ENCODE peak calls at places on chromosome 20, in six cellular contexts. K is PC-9; W is PC-3; H is kidney glomerular epithelial cell; I is CD4-positive, CD25-positive, alpha-beta regulatory T cell; S is fibroblast of lung. D is an unnamed sample.

GRCh38 chr20:57790176-57790575 is 80.4 kb upstream of the PMEPA1 start:
- DNase-seq in K (no peak), W (no peak), H (no peak), I (no peak), S (no peak), D (no peak)

GRCh38 chr20:18276821-18277220 is 11.5 kb upstream of the ZNF133 start:
- DNase-seq in K (peak; percentile 70), W (peak; percentile 95), H (peak; percentile 67), I (peak; percentile 63), S (peak; percentile 70), D (peak; percentile 75)

GRCh38 chr20:43680976-43681375 is 14.1 kb downstream of the MYBL2 start:
- DNase-seq in K (no peak), W (no peak), H (no peak), I (no peak), S (no peak), D (no peak)

GRCh38 chr20:48202334-48202733 is 417.1 kb upstream of the SULF2 start:
- DNase-seq in K (no peak), W (no peak), H (no peak), I (no peak), S (no peak), D (no peak)

GRCh38 chr20:17646209-17646717 is 35.8 kb downstream of the RRBP1 start:
- DNase-seq in K (no peak), W (no peak), H (no peak), I (no peak), S (peak; percentile 37), D (no peak)

GRCh38 chr20:63745424-63745805 is 5.8 kb downstream of the SLC2A4RG start:
- DNase-seq in K (no peak), W (no peak), H (no peak), I (no peak), S (no peak), D (no peak)

GRCh38 chr20:38272398-38272797 is 11.9 kb upstream of the KIAA1755 start:
- DNase-seq in K (no peak), W (peak; percentile 29), H (no peak), I (no peak), S (peak; percentile 25), D (peak; percentile 50)

GRCh38 chr20:6184086-6184485 is 61.3 kb upstream of the FERMT1 start:
- DNase-seq in K (no peak), W (peak; percentile 20), H (no peak), I (no peak), S (no peak), D (no peak)

GRCh38 chr20:32333988-32334885 is 23.9 kb upstream of the ASXL1 start:
- DNase-seq in K (no peak), W (no peak), H (no peak), I (peak; percentile 76), S (no peak), D (peak; percentile 48)

GRCh38 chr20:17627101-17627950 is 54.7 kb downstream of the RRBP1 start:
- DNase-seq in K (no peak), W (no peak), H (no peak), I (no peak), S (no peak), D (no peak)

GRCh38 chr20:33709398-33709797 is 10.7 kb downstream of the PXMP4 start:
- DNase-seq in K (no peak), W (no peak), H (no peak), I (no peak), S (no peak), D (no peak)

GRCh38 chr20:19757973-19758887 is at the start of gene RIN2:
- DNase-seq in K (peak; percentile 90), W (peak; percentile 96), H (peak; percentile 85), I (no peak), S (peak; percentile 88), D (peak; percentile 95)

D was measured in kidney tubule cell.